ENCODE peak calls at places on chromosomes 5 and 9, in five cellular contexts. J is T follicular helper cell, Q is Daoy, W is NCI-H345, T is left lung. A is an unnamed sample.

GRCh38 chr5:17302590-17302989 is 85.2 kb downstream of the BASP1 start:
- DNase-seq in J (no peak), Q (no peak), W (no peak), T (no peak), A (no peak)

GRCh38 chr5:63053019-63053638 is 474.5 kb downstream of the LRRC70 start:
- DNase-seq in J (no peak), Q (no peak), W (no peak), T (no peak), A (no peak)

GRCh38 chr5:142056831-142057696 is 44.2 kb upstream of the GNPDA1 start:
- DNase-seq in J (no peak), Q (no peak), W (no peak), T (no peak), A (no peak)

GRCh38 chr9:100554935-100555401 is 22.9 kb upstream of the CAVIN4 start:
- DNase-seq in J (no peak), Q (no peak), W (no peak), T (no peak), A (no peak)

GRCh38 chr5:15695171-15695676 is 195.2 kb downstream of the FBXL7 start:
- DNase-seq in J (no peak), Q (peak; percentile 7), W (no peak), T (no peak), A (no peak)

GRCh38 chr5:59390074-59390659 is 503.4 kb downstream of the PDE4D start:
- DNase-seq in J (no peak), Q (peak; percentile 14), W (no peak), T (no peak), A (no peak)

GRCh38 chr9:34526026-34526425 is 3.2 kb upstream of the ENHO start:
- DNase-seq in J (no peak), Q (no peak), W (no peak), T (no peak), A (no peak)

GRCh38 chr5:135230326-135230925 is 168.6 kb downstream of the MACROH2A1 start:
- DNase-seq in J (no peak), Q (peak; percentile 82), W (no peak), T (peak; percentile 84), A (no peak)

GRCh38 chr9:97548819-97549540 is 47.5 kb downstream of the TMOD1 start:
- DNase-seq in J (no peak), Q (no peak), W (no peak), T (no peak), A (no peak)

GRCh38 chr9:112541690-112542089 is 55.1 kb downstream of the KIAA1958 start:
- DNase-seq in J (no peak), Q (no peak), W (no peak), T (no peak), A (no peak)

GRCh38 chr5:168600409-168600808 is 21.2 kb upstream of the PANK3 start:
- DNase-seq in J (no peak), Q (peak; percentile 29), W (no peak), T (no peak), A (no peak)

GRCh38 chr5:54302267-54302687 is 8.1 kb downstream of the ARL15 start:
- DNase-seq in J (no peak), Q (peak; percentile 50), W (no peak), T (no peak), A (no peak)